ENCODE peak calls at places on chromosomes 4 and X, in seven cellular contexts. C, N, J, B, L, Q and D are unnamed samples.

GRCh38 chr4:35461931-35462659 is 782.2 kb downstream of the ARAP2 start:
- DNase-seq in C (no peak), N (no peak), J (no peak), B (no peak), L (no peak), Q (no peak), D (no peak)

GRCh38 chrX:48772602-48773001 is 11.1 kb downstream of the GLOD5 start:
- DNase-seq in C (no peak), N (no peak), J (no peak), B (no peak), L (no peak), Q (no peak), D (no peak)

GRCh38 chrX:106875151-106875550 is 28.0 kb downstream of the RIPPLY1 start:
- DNase-seq in C (no peak), N (no peak), J (no peak), B (no peak), L (no peak), Q (no peak), D (no peak)

GRCh38 chr4:12409507-12410190 is 981.0 kb upstream of the HS3ST1 start:
- DNase-seq in C (peak; percentile 80), N (no peak), J (no peak), B (no peak), L (no peak), Q (no peak), D (no peak)

GRCh38 chr4:108834787-108835384 is 72.0 kb upstream of the ETNPPL start:
- DNase-seq in C (peak; percentile 67), N (peak; percentile 29), J (no peak), B (peak; percentile 32), L (peak; percentile 40), Q (no peak), D (no peak)

GRCh38 chr4:25759101-25759500 is 103.5 kb downstream of the SLC34A2 start:
- DNase-seq in C (no peak), N (no peak), J (no peak), B (no peak), L (no peak), Q (no peak), D (no peak)

GRCh38 chr4:119695216-119695615 is 66.6 kb upstream of the PDE5A start:
- DNase-seq in C (no peak), N (no peak), J (no peak), B (no peak), L (no peak), Q (no peak), D (no peak)

GRCh38 chrX:132482632-132483031 is 6.2 kb downstream of the MBNL3 start:
- DNase-seq in C (no peak), N (no peak), J (no peak), B (no peak), L (no peak), Q (no peak), D (no peak)

GRCh38 chr4:83875437-83875836 is 339.5 kb downstream of the GPAT3 start:
- DNase-seq in C (no peak), N (no peak), J (no peak), B (no peak), L (no peak), Q (no peak), D (no peak)

GRCh38 chr4:186726440-186727148 is 2.9 kb upstream of the FAT1 start:
- DNase-seq in C (peak; percentile 57), N (peak; percentile 58), J (no peak), B (no peak), L (peak; percentile 42), Q (no peak), D (no peak)